ENCODE peak calls at places on chromosomes 1 and 21, in nine cellular contexts. U is AG04450; C is endothelial cell; W is Caco-2; B is uterus; X is HFFc6; G is pancreas; Y is BJ; R is CD4-positive, alpha-beta T cell. N is an unnamed sample.

GRCh38 chr1:162216604-162217003 is 147.1 kb downstream of the NOS1AP start:
- DNase-seq in R (no peak), U (no peak), X (no peak), G (no peak), B (no peak), Y (no peak), C (no peak), W (no peak), N (no peak)

GRCh38 chr1:247386695-247387094 is 29.3 kb upstream of the NLRP3 start:
- DNase-seq in C (no peak), R (no peak), G (no peak), X (peak), W (no peak), U (peak), B (no peak), Y (no peak), N (no peak)

GRCh38 chr1:212473729-212474128 is 41.0 kb downstream of the NENF start:
- DNase-seq in Y (no peak), B (no peak), X (no peak), W (no peak), U (no peak), C (no peak), R (no peak), G (no peak), N (no peak)

GRCh38 chr1:4467241-4467640 is 187.2 kb upstream of the AJAP1 start:
- DNase-seq in R (no peak), W (no peak), X (no peak), B (no peak), C (no peak), Y (no peak), G (no peak), U (no peak), N (peak)

GRCh38 chr1:97906567-97907228 is 14.1 kb downstream of the DPYD start:
- DNase-seq in R (no peak), U (peak), B (peak), W (no peak), X (peak), Y (no peak), C (no peak), G (no peak), N (peak)

GRCh38 chr21:36661511-36662309 is 37.2 kb upstream of the SIM2 start:
- DNase-seq in X (peak), C (peak), B (no peak), G (no peak), W (peak), R (no peak), Y (no peak), U (no peak), N (no peak)

GRCh38 chr1:230268371-230269170 is 157.6 kb downstream of the PGBD5 start:
- DNase-seq in Y (no peak), X (peak), U (peak), R (no peak), G (peak), B (no peak), C (peak), W (peak), N (no peak)

GRCh38 chr1:192979542-192979941 is 79.6 kb downstream of the UCHL5 start:
- DNase-seq in U (no peak), X (no peak), W (no peak), R (no peak), G (no peak), B (no peak), C (no peak), Y (no peak), N (no peak)

GRCh38 chr1:8816306-8816705 is 1.1 kb downstream of the RERE start:
- DNase-seq in U (no peak), X (peak), W (no peak), Y (no peak), R (no peak), C (no peak), B (no peak), G (no peak), N (no peak)

GRCh38 chr21:44990921-44991320 is 51.1 kb downstream of the SLX9 start:
- DNase-seq in W (no peak), C (no peak), R (no peak), U (no peak), G (peak), B (no peak), Y (no peak), X (no peak), N (no peak)

GRCh38 chr21:19607983-19608668 is 1204.5 kb upstream of the TMPRSS15 start:
- DNase-seq in C (no peak), Y (no peak), X (no peak), U (no peak), B (no peak), G (no peak), W (no peak), R (no peak), N (no peak)

GRCh38 chr1:90149101-90149500 is 154.2 kb downstream of the ZNF326 start:
- DNase-seq in C (no peak), B (no peak), U (no peak), X (no peak), R (no peak), G (no peak), Y (no peak), W (no peak), N (no peak)
- TF ChIP-seq CTCF in C (no peak), B (no peak), U (no peak), X (no peak), R (no peak), G (no peak), Y (no peak), W (no peak), N (no peak)

DNA sequence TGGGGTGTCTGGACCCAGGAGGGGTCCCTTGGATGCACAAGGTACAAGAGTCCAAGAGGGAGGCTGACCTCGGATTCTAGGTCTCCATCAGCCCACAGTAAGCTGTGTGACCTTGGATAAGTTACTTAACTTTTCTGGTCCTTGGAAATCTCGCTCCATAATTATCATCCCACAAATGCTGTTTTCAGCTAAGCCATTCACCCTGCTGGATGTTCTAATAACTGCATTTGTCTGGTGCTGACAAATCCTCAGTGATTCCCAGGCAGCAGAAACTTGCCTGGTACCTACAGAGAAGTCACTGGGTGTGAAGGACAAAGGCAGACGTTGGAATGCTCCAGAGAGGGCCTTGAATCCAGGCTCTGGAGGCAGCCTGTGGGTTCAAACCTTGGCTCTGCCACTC is 89.7 kb downstream of the IGSF21 start:
- DNase-seq in R (no peak), X (no peak), C (no peak), B (no peak), W (no peak), U (no peak), Y (no peak), G (no peak), N (no peak)
- TF ChIP-seq CTCF in R (no peak), X (no peak), C (no peak), B (no peak), W (no peak), U (no peak), Y (no peak), G (no peak), N (no peak)

DNA sequence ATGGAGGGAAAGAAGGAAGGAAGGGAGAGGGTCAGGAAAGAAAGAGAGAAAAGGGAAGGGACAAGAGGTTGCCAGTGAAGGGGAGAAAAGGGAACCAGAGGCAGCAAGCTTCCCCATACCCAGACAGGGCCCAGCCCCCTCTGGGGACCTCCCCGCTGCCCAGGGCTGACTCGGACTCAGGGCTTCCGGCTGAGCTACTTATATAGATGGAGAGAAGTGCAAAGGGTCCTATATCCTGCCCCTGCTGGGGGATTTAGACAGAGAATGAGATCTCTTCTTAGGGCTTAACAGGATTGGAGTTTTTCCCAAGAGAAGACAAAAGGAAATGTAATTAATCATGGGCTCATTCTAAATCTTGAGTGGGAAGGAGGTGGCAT is at the start of gene ETV3L:
- DNase-seq in C (no peak), B (no peak), U (no peak), X (no peak), R (no peak), G (no peak), Y (no peak), W (no peak), N (peak)
- TF ChIP-seq CTCF in C (no peak), B (no peak), U (no peak), X (no peak), R (no peak), G (no peak), Y (no peak), W (no peak), N (no peak)

GRCh38 chr1:219236933-219237610 is 63.4 kb downstream of the LYPLAL1 start:
- DNase-seq in X (no peak), R (no peak), U (no peak), W (no peak), B (no peak), Y (no peak), G (no peak), C (no peak), N (no peak)
- TF ChIP-seq CTCF in X (no peak), R (no peak), U (no peak), W (no peak), B (no peak), Y (no peak), G (no peak), C (no peak), N (no peak)

GRCh38 chr1:91015358-91015780 is 6.5 kb downstream of the ZNF644 start:
- DNase-seq in G (no peak), W (no peak), Y (no peak), C (no peak), R (no peak), X (no peak), B (no peak), U (no peak), N (no peak)

GRCh38 chr1:91014475-91014874 is 7.4 kb downstream of the ZNF644 start:
- DNase-seq in Y (no peak), W (no peak), B (no peak), C (no peak), G (no peak), U (no peak), R (no peak), X (no peak), N (no peak)

GRCh38 chr1:91011726-91012125 is 10.1 kb downstream of the ZNF644 start:
- DNase-seq in U (no peak), C (no peak), B (no peak), Y (no peak), G (no peak), R (no peak), X (no peak), W (no peak), N (no peak)

GRCh38 chr1:91013302-91013701 is 8.5 kb downstream of the ZNF644 start:
- DNase-seq in B (no peak), Y (no peak), C (no peak), W (no peak), X (no peak), R (no peak), U (no peak), G (no peak), N (no peak)

DNA sequence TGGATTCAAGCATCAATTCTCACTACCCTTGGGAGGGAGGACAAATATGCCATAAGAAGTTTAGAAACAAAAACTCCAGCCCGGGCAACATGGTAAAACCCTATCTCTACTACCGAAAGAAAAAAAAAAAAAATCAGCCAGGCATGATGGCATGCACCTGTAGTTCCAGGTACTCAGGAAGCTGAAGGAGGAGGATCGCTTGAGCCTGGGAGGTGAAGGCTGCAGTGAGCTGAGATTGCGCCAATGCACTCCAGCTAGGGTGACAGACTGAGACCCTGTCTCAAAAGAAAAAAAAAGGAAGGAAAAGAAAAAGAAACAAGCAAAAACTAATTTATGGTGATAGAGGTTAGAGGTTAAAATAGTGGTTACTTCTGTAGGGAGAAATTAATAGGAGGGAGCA is 9.6 kb downstream of the ZNF644 start:
- DNase-seq in W (no peak), C (no peak), U (no peak), G (no peak), Y (no peak), X (no peak), R (no peak), B (no peak), N (no peak)
- TF ChIP-seq CTCF in W (no peak), C (no peak), U (no peak), G (no peak), Y (no peak), X (no peak), R (no peak), B (no peak), N (no peak)

GRCh38 chr21:17931080-17931479 is 111.9 kb upstream of the C21orf91 start:
- DNase-seq in C (no peak), G (no peak), X (no peak), B (no peak), W (no peak), Y (no peak), U (no peak), R (no peak), N (no peak)
- TF ChIP-seq CTCF in C (peak), G (peak), X (peak), B (no peak), W (peak), Y (peak), U (peak), R (no peak), N (peak)

N was measured in CD14-positive monocyte.